ENCODE peak calls at places on chromosome 17, in nine cellular contexts. F, G, V, Q, D, W, N, J and E are unnamed samples.

GRCh38 chr17:11384131-11384530 is 143.1 kb downstream of the SHISA6 start:
- DNase-seq in F (no peak), G (no peak), V (no peak), Q (no peak), D (no peak), W (no peak), N (no peak), J (no peak), E (no peak)

GRCh38 chr17:5065227-5065744 is 13.0 kb upstream of the ZFP3 start:
- DNase-seq in F (no peak), G (no peak), V (peak; percentile 24), Q (no peak), D (no peak), W (no peak), N (no peak), J (no peak), E (no peak)

GRCh38 chr17:72538921-72539352 is 418.1 kb downstream of the SOX9 start:
- DNase-seq in F (no peak), G (no peak), V (no peak), Q (no peak), D (no peak), W (no peak), N (no peak), J (no peak), E (peak; percentile 61)

GRCh38 chr17:50028207-50029120 is 27.4 kb upstream of the ITGA3 start:
- DNase-seq in F (peak; percentile 78), G (no peak), V (peak; percentile 64), Q (peak; percentile 90), D (peak; percentile 41), W (no peak), N (no peak), J (no peak), E (no peak)

GRCh38 chr17:79255926-79256325 is 181.3 kb downstream of the ENGASE start:
- DNase-seq in F (no peak), G (no peak), V (no peak), Q (no peak), D (no peak), W (peak; percentile 83), N (no peak), J (no peak), E (no peak)

GRCh38 chr17:36608794-36609497 is 7.6 kb downstream of the MRM1 start:
- DNase-seq in F (no peak), G (peak; percentile 31), V (peak; percentile 77), Q (no peak), D (peak; percentile 50), W (peak; percentile 95), N (no peak), J (peak; percentile 26), E (peak; percentile 73)

GRCh38 chr17:6323626-6324356 is 111.1 kb downstream of the AIPL1 start:
- DNase-seq in F (no peak), G (peak; percentile 70), V (no peak), Q (no peak), D (no peak), W (no peak), N (no peak), J (no peak), E (no peak)

GRCh38 chr17:15947331-15947730 is 2.4 kb downstream of the ADORA2B start:
- DNase-seq in F (no peak), G (no peak), V (peak; percentile 51), Q (no peak), D (no peak), W (peak; percentile 97), N (no peak), J (no peak), E (no peak)

GRCh38 chr17:51653902-51654301 is 393.6 kb downstream of the UTP18 start:
- DNase-seq in F (no peak), G (no peak), V (no peak), Q (no peak), D (no peak), W (no peak), N (no peak), J (no peak), E (no peak)

GRCh38 chr17:41013181-41013580 is 4.3 kb upstream of the KRTAP3-1 start:
- DNase-seq in F (no peak), G (no peak), V (no peak), Q (no peak), D (no peak), W (no peak), N (no peak), J (no peak), E (no peak)

GRCh38 chr17:51765558-51766145 is 392.9 kb downstream of the CA10 start:
- DNase-seq in F (no peak), G (no peak), V (no peak), Q (no peak), D (no peak), W (no peak), N (no peak), J (no peak), E (no peak)

GRCh38 chr17:83002118-83002805 is 77.1 kb upstream of the METRNL start:
- DNase-seq in F (no peak), G (no peak), V (no peak), Q (no peak), D (no peak), W (peak; percentile 32), N (no peak), J (no peak), E (no peak)

GRCh38 chr17:50146230-50146926 is 4.1 kb downstream of the PPP1R9B start:
- DNase-seq in F (no peak), G (no peak), V (no peak), Q (no peak), D (no peak), W (peak; percentile 92), N (no peak), J (no peak), E (no peak)

GRCh38 chr17:15510361-15510760 is 42.9 kb upstream of the CDRT4 start:
- DNase-seq in F (peak; percentile 85), G (peak; percentile 19), V (peak; percentile 58), Q (peak; percentile 48), D (no peak), W (peak; percentile 88), N (no peak), J (no peak), E (no peak)

GRCh38 chr17:73342549-73343167 is 30.9 kb upstream of the CDC42EP4 start:
- DNase-seq in F (no peak), G (no peak), V (peak; percentile 74), Q (peak; percentile 96), D (no peak), W (peak; percentile 79), N (no peak), J (no peak), E (no peak)

DNA sequence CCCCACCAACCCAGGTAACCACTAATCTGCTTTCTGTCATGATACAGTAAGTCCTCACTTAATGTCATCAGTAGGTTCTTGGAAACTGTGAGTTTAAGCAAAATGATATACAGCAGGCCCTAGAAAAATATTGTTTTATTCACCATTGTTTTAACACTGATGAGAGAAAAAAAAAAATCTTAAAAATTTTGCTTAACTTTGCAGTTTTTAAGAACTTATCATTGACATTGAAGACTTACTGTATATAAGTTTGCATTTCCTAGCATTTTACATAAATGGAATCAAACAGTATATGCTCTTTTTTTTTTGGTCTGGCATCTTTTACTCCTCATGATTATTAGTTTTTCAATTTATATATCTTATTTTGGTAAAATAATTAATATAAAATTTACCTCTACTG is 19.5 kb upstream of the CLTC start:
- DNase-seq in F (no peak), G (no peak), V (no peak), Q (no peak), D (no peak), W (no peak), N (no peak), J (no peak), E (no peak)
- H3K4me1 ChIP-seq in F (no peaks in the 10 kb centered on the region), G (no peaks in the 10 kb centered on the region), V (no peaks in the 10 kb centered on the region), Q (no peaks in the 10 kb centered on the region), D (peaks cover 9% of the 10 kb centered on the region), W (no peaks in the 10 kb centered on the region), N (no peaks in the 10 kb centered on the region), J (no peaks in the 10 kb centered on the region), E (no peaks in the 10 kb centered on the region)

DNA sequence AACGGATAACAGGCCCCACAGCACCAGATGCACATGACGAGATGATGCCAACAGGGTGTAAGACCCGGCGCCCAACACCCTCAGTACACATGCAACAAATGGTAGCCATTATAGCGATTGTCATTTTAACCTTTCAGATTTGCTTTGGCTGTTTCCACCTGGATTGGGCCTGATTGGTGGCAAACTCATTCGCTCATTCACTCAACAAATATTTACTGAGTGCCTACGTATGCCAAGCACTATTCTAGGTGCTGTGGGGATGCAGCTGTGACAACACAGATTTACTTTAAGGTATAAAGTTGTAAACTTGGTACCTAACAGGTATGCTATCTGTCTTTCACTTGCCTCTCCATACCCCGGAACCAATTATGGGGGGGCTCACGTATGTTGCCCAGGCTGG is 66.8 kb downstream of the SRCIN1 start:
- DNase-seq in F (no peak), G (no peak), V (no peak), Q (no peak), D (no peak), W (no peak), N (no peak), J (no peak), E (no peak)
- H3K27me3 ChIP-seq in F (no peaks in the 10 kb centered on the region), G (no peaks in the 10 kb centered on the region), V (no peaks in the 10 kb centered on the region), Q (no peaks in the 10 kb centered on the region), D (peaks cover 5% of the 10 kb centered on the region), W (peaks cover 15% of the 10 kb centered on the region), N (peaks cover 5% of the 10 kb centered on the region), J (peaks cover 5% of the 10 kb centered on the region), E (no peaks in the 10 kb centered on the region)

GRCh38 chr17:81641825-81642489 is 5.0 kb downstream of the TSPAN10 start:
- DNase-seq in F (no peak), G (no peak), V (peak; percentile 36), Q (peak; percentile 35), D (no peak), W (peak; percentile 100), N (no peak), J (no peak), E (peak; percentile 44)
- H3K4me3 ChIP-seq in F (no peak overlapping the region), G (no peak overlapping the region), V (no peak overlapping the region), Q (no peak overlapping the region), D (no peak overlapping the region), W (peak overlapping the region; percentile 45), N (no peak overlapping the region), J (no peak overlapping the region), E (no peak overlapping the region)

GRCh38 chr17:31392856-31393748 is 1.6 kb downstream of the RAB11FIP4 start:
- DNase-seq in F (peak; percentile 28), G (no peak), V (no peak), Q (no peak), D (no peak), W (peak; percentile 52), N (no peak), J (peak; percentile 15), E (no peak)

GRCh38 chr17:31394544-31394943 is 3.1 kb downstream of the RAB11FIP4 start:
- DNase-seq in F (peak; percentile 62), G (no peak), V (peak; percentile 85), Q (no peak), D (peak; percentile 45), W (peak; percentile 98), N (no peak), J (no peak), E (peak; percentile 67)

GRCh38 chr17:31391496-31391949 is at the start of gene RAB11FIP4:
- DNase-seq in F (no peak), G (no peak), V (peak; percentile 52), Q (no peak), D (no peak), W (peak; percentile 78), N (no peak), J (no peak), E (no peak)

GRCh38 chr17:31392002-31392855 is 754 bp downstream of the RAB11FIP4 start:
- DNase-seq in F (no peak), G (no peak), V (no peak), Q (no peak), D (no peak), W (peak; percentile 80), N (no peak), J (no peak), E (no peak)

DNA sequence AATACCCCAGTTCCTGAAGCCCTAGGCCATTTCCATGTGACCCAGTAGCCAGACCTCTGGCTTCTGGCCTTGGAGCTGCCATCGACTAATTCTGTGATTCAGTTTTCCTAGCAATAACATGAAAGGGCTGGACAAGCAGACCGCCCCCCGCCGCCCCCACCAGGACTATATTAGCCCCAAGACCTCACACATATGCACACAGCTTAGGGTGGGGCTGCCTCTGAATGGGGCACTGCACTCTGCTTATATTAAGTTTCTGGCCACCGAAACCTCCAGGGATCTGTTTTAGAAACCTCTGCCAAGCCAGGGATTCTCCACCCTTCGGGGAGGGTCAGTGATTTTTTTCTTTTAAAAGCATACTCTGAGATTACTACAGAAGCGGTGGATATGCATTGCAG is 2.3 kb downstream of the RAB11FIP4 start:
- DNase-seq in F (peak; percentile 50), G (no peak), V (no peak), Q (no peak), D (no peak), W (peak; percentile 82), N (no peak), J (no peak), E (no peak)
- H3K4me1 ChIP-seq in F (peaks cover 4% of the 10 kb centered on the region), G (no peaks in the 10 kb centered on the region), V (no peaks in the 10 kb centered on the region), Q (peaks cover 12% of the 10 kb centered on the region), D (no peaks in the 10 kb centered on the region), W (no peaks in the 10 kb centered on the region), N (peaks cover 5% of the 10 kb centered on the region), J (no peaks in the 10 kb centered on the region), E (no peaks in the 10 kb centered on the region)